ENCODE peak calls at places on chromosomes 4 and X, in four cellular contexts. X is GM13977, D is RKO, H is PC-3. K is an unnamed sample.
A peak's percentile ranks its signal among the peaks of the same experiment; 100 is the strongest.

GRCh38 chr4:148120216-148120615 is 322.0 kb downstream of the NR3C2 start:
- DNase-seq in D (no peak), X (no peak), H (no peak), K (no peak)

GRCh38 chr4:99362768-99363167 is 10.2 kb upstream of the ADH1C start:
- DNase-seq in X (no peak), D (no peak), H (no peak), K (no peak)

GRCh38 chr4:85744950-85745349 is 270.0 kb downstream of the ARHGAP24 start:
- DNase-seq in X (no peak), H (peak; percentile 61), D (peak; percentile 29), K (no peak)

GRCh38 chr4:181475781-181476180 is 767.4 kb upstream of the TENM3 start:
- DNase-seq in X (no peak), D (no peak), H (no peak), K (no peak)

GRCh38 chr4:143581331-143581961 is 67.9 kb downstream of the SMARCA5 start:
- DNase-seq in H (no peak), X (no peak), D (no peak), K (no peak)

GRCh38 chr4:48578132-48578964 is 88.3 kb downstream of the ZAR1 start:
- DNase-seq in H (peak; percentile 67), D (peak; percentile 77), X (peak; percentile 25), K (peak; percentile 38)

GRCh38 chrX:47112316-47112954 is 32.1 kb downstream of the NDUFB11 start:
- DNase-seq in D (no peak), H (no peak), X (no peak), K (no peak)

GRCh38 chrX:63889001-63889400 is 104.0 kb upstream of the ARHGEF9 start:
- DNase-seq in D (peak; percentile 41), H (peak; percentile 34), X (no peak), K (no peak)

GRCh38 chr4:113394730-113395530 is 345.5 kb downstream of the ANK2 start:
- DNase-seq in X (peak; percentile 37), H (peak; percentile 92), D (peak; percentile 85), K (peak; percentile 58)

GRCh38 chr4:155582971-155583437 is 83.6 kb upstream of the GUCY1A1 start:
- DNase-seq in X (no peak), D (no peak), H (peak; percentile 46), K (no peak)

GRCh38 chr4:157221895-157222763 is 1.6 kb downstream of the GRIA2 start:
- DNase-seq in H (no peak), X (no peak), D (no peak), K (no peak)

GRCh38 chr4:891747-892146 is 40.4 kb downstream of the GAK start:
- DNase-seq in H (no peak), D (no peak), X (no peak), K (no peak)

GRCh38 chrX:12814434-12814833 is 23.2 kb downstream of the PRPS2 start:
- DNase-seq in H (peak; percentile 79), D (peak; percentile 57), X (peak; percentile 64), K (peak; percentile 57)

GRCh38 chr4:2070421-2071251 is 11.5 kb downstream of the NAT8L start:
- DNase-seq in X (no peak), D (no peak), H (no peak), K (no peak)

GRCh38 chr4:139617702-139618490 is 47.7 kb upstream of the MGST2 start:
- DNase-seq in D (peak; percentile 18), H (peak; percentile 48), X (no peak), K (no peak)

GRCh38 chr4:10405672-10406071 is 51.6 kb downstream of the ZNF518B start:
- DNase-seq in X (no peak), D (no peak), H (no peak), K (no peak)

GRCh38 chr4:169922632-169923276 is 103.4 kb downstream of the MFAP3L start:
- DNase-seq in D (no peak), X (no peak), H (no peak), K (no peak)

GRCh38 chr4:2934813-2935761 is 28.1 kb downstream of the NOP14 start:
- DNase-seq in X (peak; percentile 98), D (peak; percentile 95), H (peak; percentile 89), K (peak; percentile 95)

GRCh38 chrX:109352121-109352556 is 129.7 kb downstream of the GUCY2F start:
- DNase-seq in X (no peak), H (no peak), D (no peak), K (no peak)

GRCh38 chr4:1337376-1337831 is 9.6 kb upstream of the UVSSA start:
- DNase-seq in D (peak; percentile 93), X (no peak), H (peak; percentile 52), K (no peak)

GRCh38 chr4:147425019-147425418 is 55.9 kb upstream of the EDNRA start:
- DNase-seq in H (peak; percentile 8), D (no peak), X (no peak), K (no peak)

GRCh38 chr4:44725166-44725565 is 1.2 kb downstream of the GNPDA2 start:
- DNase-seq in D (peak; percentile 64), H (no peak), X (no peak), K (peak; percentile 1)

GRCh38 chrX:100600340-100600739 is 15.6 kb downstream of the TNMD start:
- DNase-seq in D (no peak), X (no peak), H (no peak), K (no peak)

GRCh38 chr4:189979196-189980047 is 38.8 kb downstream of the FRG1 start:
- DNase-seq in H (no peak), D (no peak), X (no peak), K (no peak)

K was measured in GM10248.